ENCODE peak calls at places on chromosomes 2 and 18, in eight cellular contexts. X, O, F, I, R, C, B and K are unnamed samples.

GRCh38 chr2:56191617-56192016 is 7.8 kb downstream of the CCDC85A start:
- DNase-seq in X (no peak), R (no peak), F (peak; percentile 64), C (no peak), B (peak; percentile 29), O (peak; percentile 73), I (peak; percentile 64), K (peak; percentile 29)

GRCh38 chr2:126769118-126769517 is 113.2 kb downstream of the GYPC start:
- DNase-seq in C (no peak), B (no peak), O (no peak), R (no peak), I (no peak), F (no peak), X (no peak), K (no peak)

GRCh38 chr18:50748243-50749229 is 71.3 kb downstream of the MRO start:
- DNase-seq in I (no peak), C (no peak), B (no peak), F (peak; percentile 82), R (no peak), O (no peak), X (no peak), K (no peak)

GRCh38 chr2:16088035-16088696 is 147.8 kb downstream of the MYCN start:
- DNase-seq in B (no peak), C (no peak), I (no peak), O (no peak), F (no peak), R (no peak), X (no peak), K (no peak)

GRCh38 chr2:3635171-3636008 is 22.6 kb upstream of the ALLC start:
- DNase-seq in O (no peak), X (no peak), C (no peak), B (no peak), F (no peak), R (no peak), I (peak; percentile 42), K (no peak)

GRCh38 chr2:191566347-191566746 is 111.6 kb upstream of the NABP1 start:
- DNase-seq in R (peak; percentile 67), C (peak; percentile 75), O (peak; percentile 54), B (peak; percentile 23), F (peak; percentile 82), I (peak; percentile 71), X (no peak), K (peak; percentile 71)

GRCh38 chr2:20625920-20626697 is 24.8 kb downstream of the HS1BP3 start:
- DNase-seq in F (no peak), O (no peak), I (no peak), B (no peak), C (no peak), X (no peak), R (peak; percentile 51), K (no peak)

GRCh38 chr18:9790261-9790660 is 82.2 kb downstream of the RAB31 start:
- DNase-seq in I (no peak), C (no peak), X (no peak), F (no peak), B (no peak), R (no peak), O (no peak), K (no peak)

GRCh38 chr2:5148392-5149085 is 543.6 kb upstream of the SOX11 start:
- DNase-seq in R (no peak), X (no peak), C (no peak), O (no peak), B (no peak), I (no peak), F (no peak), K (no peak)

GRCh38 chr2:10658041-10658913 is 31.5 kb downstream of the NOL10 start:
- DNase-seq in X (no peak), C (no peak), I (peak; percentile 73), R (peak; percentile 59), O (no peak), B (peak; percentile 91), F (no peak), K (peak; percentile 14)

GRCh38 chr2:96694816-96695455 is 44.9 kb downstream of the LMAN2L start:
- DNase-seq in O (no peak), B (no peak), R (no peak), X (no peak), F (no peak), I (no peak), C (no peak), K (no peak)

GRCh38 chr2:223797073-223797472 is 40.3 kb downstream of the AP1S3 start:
- DNase-seq in B (peak; percentile 84), R (peak; percentile 70), I (no peak), O (peak; percentile 87), F (no peak), X (no peak), C (no peak), K (no peak)

GRCh38 chr2:55887906-55888625 is 35.5 kb downstream of the EFEMP1 start:
- DNase-seq in C (no peak), B (peak; percentile 94), I (peak; percentile 90), F (no peak), R (peak; percentile 96), X (no peak), O (peak; percentile 92), K (no peak)

GRCh38 chr18:7830468-7830867 is 263.4 kb downstream of the PTPRM start:
- DNase-seq in C (no peak), O (peak; percentile 40), B (no peak), I (no peak), F (no peak), R (no peak), X (peak; percentile 32), K (peak; percentile 7)

GRCh38 chr2:241701155-241701404 is 759 bp upstream of the ING5 start:
- DNase-seq in X (peak; percentile 51), O (no peak), I (peak; percentile 93), B (peak; percentile 39), R (no peak), F (no peak), C (peak; percentile 95), K (peak; percentile 95)

GRCh38 chr18:27785815-27786537 is 391.0 kb downstream of the CDH2 start:
- DNase-seq in X (no peak), C (no peak), B (no peak), R (no peak), F (no peak), O (no peak), I (no peak), K (peak; percentile 7)

GRCh38 chr2:47569658-47570398 is 166.9 kb downstream of the MSH2 start:
- DNase-seq in R (no peak), B (peak; percentile 12), F (peak; percentile 75), C (no peak), O (no peak), X (no peak), I (peak; percentile 32), K (peak; percentile 15)
- TF ChIP-seq EZH2 in R (peak; percentile 72), B (peak; percentile 55), F (peak; percentile 43), C (no peak), O (peak; percentile 86), X (no peak), I (peak; percentile 39), K (no peak)

GRCh38 chr2:174327559-174327897 is 7.2 kb upstream of the SP9 start:
- DNase-seq in O (no peak), F (no peak), C (no peak), X (no peak), I (no peak), B (no peak), R (no peak), K (no peak)
- H3K4me3 ChIP-seq in O (no peak overlapping the region), F (peak overlapping the region; percentile 55), C (no peak overlapping the region), X (peak overlapping the region; percentile 83), I (peak overlapping the region; percentile 70), B (no peak overlapping the region), R (no peak overlapping the region), K (no peak overlapping the region)

GRCh38 chr2:85354286-85355072 is at the start of the genes ELMOD3 and RETSAT:
- DNase-seq in F (peak; percentile 98), C (peak; percentile 99), I (peak; percentile 100), R (peak; percentile 100), X (peak; percentile 97), B (peak; percentile 99), O (peak; percentile 99), K (peak; percentile 99)

GRCh38 chr2:85356186-85356585 is 1.6 kb downstream of the ELMOD3 start:
- DNase-seq in B (no peak), F (no peak), C (no peak), I (no peak), O (no peak), R (no peak), X (no peak), K (no peak)

GRCh38 chr2:85355521-85355920 is 952 bp downstream of the ELMOD3 start:
- DNase-seq in C (no peak), F (no peak), X (no peak), I (peak; percentile 36), O (no peak), R (peak; percentile 8), B (no peak), K (no peak)

GRCh38 chr2:85355073-85355410 is 473 bp downstream of the ELMOD3 start:
- DNase-seq in F (no peak), O (no peak), I (peak; percentile 34), R (no peak), B (no peak), X (no peak), C (no peak), K (no peak)

GRCh38 chr2:85353876-85354285 is 447 bp downstream of the RETSAT start:
- DNase-seq in F (peak; percentile 12), B (peak; percentile 7), R (peak; percentile 22), I (peak; percentile 75), C (no peak), O (peak; percentile 21), X (no peak), K (no peak)
- H3K9ac ChIP-seq in F (no peak overlapping the region), B (peak overlapping the region; percentile 97), R (peak overlapping the region; percentile 43), I (peak overlapping the region; percentile 90), C (peak overlapping the region; percentile 76), O (peak overlapping the region; percentile 60), X (peak overlapping the region; percentile 94), K (peak overlapping the region; percentile 68)

GRCh38 chr18:72866572-72866900 is 1.3 kb downstream of the NETO1 start:
- DNase-seq in I (no peak), R (no peak), O (no peak), F (no peak), B (no peak), X (no peak), C (no peak), K (no peak)

GRCh38 chr18:72866901-72867701 is 686 bp downstream of the NETO1 start:
- DNase-seq in B (no peak), C (peak; percentile 38), O (no peak), F (peak; percentile 63), R (no peak), I (no peak), X (no peak), K (no peak)

GRCh38 chr18:72869786-72870185 is 2.0 kb upstream of the NETO1 start:
- DNase-seq in R (no peak), C (peak; percentile 26), I (no peak), B (no peak), F (peak; percentile 50), X (no peak), O (no peak), K (no peak)

GRCh38 chr18:72868666-72869661 is 1.2 kb upstream of the NETO1 start:
- DNase-seq in R (no peak), O (no peak), C (peak; percentile 44), F (peak; percentile 42), I (no peak), X (no peak), B (no peak), K (no peak)

GRCh38 chr18:72867721-72868665 is at the start of gene NETO1:
- DNase-seq in R (no peak), I (no peak), C (peak; percentile 65), O (no peak), F (peak; percentile 69), B (no peak), X (no peak), K (no peak)
- TF ChIP-seq EZH2 in R (no peak), I (no peak), C (peak; percentile 29), O (no peak), F (no peak), B (no peak), X (no peak), K (no peak)

GRCh38 chr18:37937287-37937686 is 371.7 kb upstream of the CELF4 start:
- DNase-seq in F (no peak), O (no peak), B (no peak), C (no peak), X (no peak), I (no peak), R (no peak), K (no peak)
- H3K4me3 ChIP-seq in F (no peak overlapping the region), O (no peak overlapping the region), B (no peak overlapping the region), C (no peak overlapping the region), X (no peak overlapping the region), I (no peak overlapping the region), R (no peak overlapping the region), K (no peak overlapping the region)